ENCODE peak calls at places on chromosomes 16 and 17, in five cellular contexts. One of them, this sample, is unnamed. For H3K4me1, the result is how much of the 10 kb centered on the place peaks cover.

GRCh38 chr16:138049-138417 is 440 bp downstream of the NPRL3 start:
- DNase-seq in naive thymus-derived CD4-positive, alpha-beta T cell: peak
- DNase-seq in heart right ventricle: peak
- DNase-seq in aorta: no peak
- DNase-seq in thoracic aorta: no peak
- DNase-seq in this sample: peak

GRCh38 chr16:4263504-4264436 is 9.1 kb downstream of the TFAP4 start:
- DNase-seq in aorta: peak
- DNase-seq in thoracic aorta: no peak
- DNase-seq in naive thymus-derived CD4-positive, alpha-beta T cell: no peak
- DNase-seq in heart right ventricle: peak
- DNase-seq in this sample: no peak

GRCh38 chr16:86022381-86022960 is 123.5 kb downstream of the IRF8 start:
- DNase-seq in naive thymus-derived CD4-positive, alpha-beta T cell: no peak
- DNase-seq in thoracic aorta: no peak
- DNase-seq in aorta: peak
- DNase-seq in heart right ventricle: no peak
- DNase-seq in this sample: no peak

GRCh38 chr17:14940946-14941280 is 324.2 kb downstream of the PMP22 start:
- DNase-seq in thoracic aorta: no peak
- DNase-seq in naive thymus-derived CD4-positive, alpha-beta T cell: no peak
- DNase-seq in heart right ventricle: no peak
- DNase-seq in aorta: no peak
- DNase-seq in this sample: no peak

GRCh38 chr16:11101695-11102522 is 154.1 kb downstream of the SOCS1 start:
- DNase-seq in naive thymus-derived CD4-positive, alpha-beta T cell: no peak
- DNase-seq in thoracic aorta: no peak
- DNase-seq in heart right ventricle: no peak
- DNase-seq in aorta: no peak
- DNase-seq in this sample: no peak

GRCh38 chr16:77009453-77009852 is 181.5 kb upstream of the MON1B start:
- DNase-seq in naive thymus-derived CD4-positive, alpha-beta T cell: no peak
- DNase-seq in aorta: no peak
- DNase-seq in thoracic aorta: no peak
- DNase-seq in heart right ventricle: no peak
- DNase-seq in this sample: no peak

GRCh38 chr17:31856750-31857149 is 2.3 kb downstream of the COPRS start:
- DNase-seq in naive thymus-derived CD4-positive, alpha-beta T cell: no peak
- DNase-seq in thoracic aorta: no peak
- DNase-seq in heart right ventricle: no peak
- DNase-seq in aorta: peak
- DNase-seq in this sample: no peak

GRCh38 chr16:1745900-1746692 is 25.2 kb downstream of the NME3 start:
- DNase-seq in thoracic aorta: no peak
- DNase-seq in naive thymus-derived CD4-positive, alpha-beta T cell: no peak
- DNase-seq in heart right ventricle: no peak
- DNase-seq in aorta: no peak
- DNase-seq in this sample: no peak

GRCh38 chr16:53456625-53457024 is 22.4 kb downstream of the RBL2 start:
- DNase-seq in thoracic aorta: no peak
- DNase-seq in heart right ventricle: no peak
- DNase-seq in aorta: no peak
- DNase-seq in naive thymus-derived CD4-positive, alpha-beta T cell: peak
- DNase-seq in this sample: peak

GRCh38 chr17:42342242-42343008 is 45.8 kb downstream of the STAT3 start:
- DNase-seq in thoracic aorta: no peak
- DNase-seq in aorta: no peak
- DNase-seq in naive thymus-derived CD4-positive, alpha-beta T cell: no peak
- DNase-seq in heart right ventricle: no peak
- DNase-seq in this sample: no peak

GRCh38 chr16:60811657-60812056 is 1224.6 kb downstream of the CDH8 start:
- DNase-seq in aorta: no peak
- DNase-seq in naive thymus-derived CD4-positive, alpha-beta T cell: no peak
- DNase-seq in thoracic aorta: no peak
- DNase-seq in heart right ventricle: no peak
- DNase-seq in this sample: no peak

GRCh38 chr17:1882836-1883235 is 53.0 kb downstream of the RPA1 start:
- DNase-seq in thoracic aorta: no peak
- DNase-seq in naive thymus-derived CD4-positive, alpha-beta T cell: peak
- DNase-seq in heart right ventricle: no peak
- DNase-seq in aorta: no peak
- DNase-seq in this sample: no peak

GRCh38 chr17:56528636-56529170 is 64.8 kb upstream of the NOG start:
- DNase-seq in thoracic aorta: no peak
- DNase-seq in heart right ventricle: no peak
- DNase-seq in aorta: no peak
- DNase-seq in naive thymus-derived CD4-positive, alpha-beta T cell: no peak
- DNase-seq in this sample: no peak

GRCh38 chr17:50939795-50940684 is 73.9 kb upstream of the TOB1 start:
- DNase-seq in aorta: peak
- DNase-seq in thoracic aorta: no peak
- DNase-seq in heart right ventricle: no peak
- DNase-seq in naive thymus-derived CD4-positive, alpha-beta T cell: no peak
- DNase-seq in this sample: no peak

GRCh38 chr17:17419621-17420020 is 57.2 kb upstream of the MED9 start:
- DNase-seq in aorta: no peak
- DNase-seq in thoracic aorta: no peak
- DNase-seq in naive thymus-derived CD4-positive, alpha-beta T cell: no peak
- DNase-seq in heart right ventricle: peak
- DNase-seq in this sample: no peak

GRCh38 chr17:60135160-60135950 is 14.4 kb upstream of the CA4 start:
- DNase-seq in heart right ventricle: peak
- DNase-seq in thoracic aorta: peak
- DNase-seq in naive thymus-derived CD4-positive, alpha-beta T cell: peak
- DNase-seq in aorta: peak
- DNase-seq in this sample: peak

GRCh38 chr17:76547642-76548202 is 7.9 kb downstream of the PRCD start:
- DNase-seq in heart right ventricle: no peak
- DNase-seq in thoracic aorta: no peak
- DNase-seq in aorta: no peak
- DNase-seq in naive thymus-derived CD4-positive, alpha-beta T cell: no peak
- DNase-seq in this sample: no peak

GRCh38 chr17:76548378-76549214 is 8.8 kb downstream of the PRCD start:
- DNase-seq in naive thymus-derived CD4-positive, alpha-beta T cell: no peak
- DNase-seq in thoracic aorta: no peak
- DNase-seq in aorta: no peak
- DNase-seq in heart right ventricle: no peak
- DNase-seq in this sample: no peak

GRCh38 chr17:76545918-76546555 is 6.2 kb downstream of the PRCD start:
- DNase-seq in thoracic aorta: no peak
- DNase-seq in naive thymus-derived CD4-positive, alpha-beta T cell: no peak
- DNase-seq in aorta: no peak
- DNase-seq in heart right ventricle: no peak
- DNase-seq in this sample: no peak

GRCh38 chr17:76546556-76547182 is 6.8 kb downstream of the PRCD start:
- DNase-seq in aorta: no peak
- DNase-seq in naive thymus-derived CD4-positive, alpha-beta T cell: no peak
- DNase-seq in thoracic aorta: no peak
- DNase-seq in heart right ventricle: no peak
- DNase-seq in this sample: no peak

DNA sequence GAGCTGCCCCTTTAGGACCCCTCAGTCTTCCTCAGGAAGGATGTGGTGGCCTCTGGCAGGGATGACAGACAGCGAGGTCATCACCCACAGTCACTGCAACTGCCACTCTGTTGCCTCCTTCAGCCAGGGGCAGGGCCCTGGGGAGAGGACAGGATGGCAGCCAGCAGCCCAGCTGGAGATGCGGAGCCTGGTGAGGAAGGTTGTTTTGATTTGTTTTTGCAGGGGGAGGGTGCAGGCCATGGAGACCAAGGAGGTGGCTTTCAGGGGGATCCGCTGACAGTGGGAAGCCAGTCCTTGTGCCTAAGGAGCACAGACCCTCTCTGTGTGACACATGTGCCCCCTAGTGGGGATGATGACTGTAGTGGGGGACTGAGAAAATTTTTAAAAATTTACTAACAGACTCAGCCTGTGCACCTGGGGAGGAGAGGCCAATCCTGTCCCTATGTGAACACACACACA is 7.4 kb downstream of the PRCD start:
- DNase-seq in aorta: no peak
- DNase-seq in thoracic aorta: no peak
- DNase-seq in heart right ventricle: peak
- DNase-seq in naive thymus-derived CD4-positive, alpha-beta T cell: peak
- DNase-seq in this sample: peak
- H3K4me3 ChIP-seq in aorta: no peak
- H3K4me3 ChIP-seq in thoracic aorta: no peak
- H3K4me3 ChIP-seq in heart right ventricle: no peak
- H3K4me3 ChIP-seq in naive thymus-derived CD4-positive, alpha-beta T cell: no peak
- H3K4me3 ChIP-seq in this sample: no peak

DNA sequence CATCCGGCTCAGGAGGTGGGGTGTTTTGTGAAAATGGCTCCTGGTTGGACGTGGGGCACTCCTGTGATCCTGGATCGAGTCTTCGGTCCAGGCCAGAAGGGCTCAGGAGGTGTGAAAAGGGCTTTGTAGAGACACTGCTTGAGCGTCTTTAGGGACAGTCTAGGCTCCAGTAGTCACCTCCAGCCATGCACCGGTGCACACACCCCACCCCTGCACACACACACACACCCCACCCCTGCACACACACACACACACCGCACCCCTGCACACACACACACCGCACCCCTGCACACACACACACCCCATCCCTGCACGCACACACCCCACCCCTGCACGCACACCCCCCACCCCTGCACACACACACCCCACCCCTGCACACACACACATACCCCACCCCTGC is 19.1 kb downstream of the CHMP1A start:
- DNase-seq in thoracic aorta: no peak
- DNase-seq in heart right ventricle: no peak
- DNase-seq in naive thymus-derived CD4-positive, alpha-beta T cell: no peak
- DNase-seq in aorta: no peak
- DNase-seq in this sample: no peak
- H3K4me1 ChIP-seq in thoracic aorta: under half
- H3K4me1 ChIP-seq in heart right ventricle: under half
- H3K4me1 ChIP-seq in naive thymus-derived CD4-positive, alpha-beta T cell: under half
- H3K4me1 ChIP-seq in aorta: under half
- H3K4me1 ChIP-seq in this sample: under half

DNA sequence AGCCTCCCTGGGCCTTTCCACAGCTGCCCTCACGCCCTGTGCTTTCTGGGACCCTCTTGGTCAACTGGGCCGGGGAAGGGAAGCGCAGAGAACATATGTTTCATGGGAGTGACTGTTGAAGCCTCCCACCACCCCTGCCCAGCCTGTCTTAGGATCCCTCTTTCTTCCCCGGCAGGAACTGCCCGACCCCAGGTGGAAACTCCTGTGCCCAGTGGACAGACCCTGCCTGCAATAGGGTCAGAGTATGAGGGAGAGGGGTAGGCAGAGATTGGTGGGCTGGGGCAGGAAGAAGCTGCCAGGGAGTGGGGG is 10.5 kb downstream of the HEXIM2 start:
- DNase-seq in thoracic aorta: no peak
- DNase-seq in heart right ventricle: no peak
- DNase-seq in naive thymus-derived CD4-positive, alpha-beta T cell: no peak
- DNase-seq in aorta: no peak
- DNase-seq in this sample: no peak
- H3K4me3 ChIP-seq in thoracic aorta: peak
- H3K4me3 ChIP-seq in heart right ventricle: peak
- H3K4me3 ChIP-seq in naive thymus-derived CD4-positive, alpha-beta T cell: peak
- H3K4me3 ChIP-seq in aorta: peak
- H3K4me3 ChIP-seq in this sample: no peak

GRCh38 chr16:62709856-62710255 is 673.6 kb upstream of the CDH8 start:
- DNase-seq in thoracic aorta: no peak
- DNase-seq in heart right ventricle: no peak
- DNase-seq in aorta: no peak
- DNase-seq in naive thymus-derived CD4-positive, alpha-beta T cell: no peak
- DNase-seq in this sample: no peak
- H3K4me1 ChIP-seq in thoracic aorta: under half
- H3K4me1 ChIP-seq in heart right ventricle: under half
- H3K4me1 ChIP-seq in aorta: under half
- H3K4me1 ChIP-seq in naive thymus-derived CD4-positive, alpha-beta T cell: under half
- H3K4me1 ChIP-seq in this sample: under half

DNA sequence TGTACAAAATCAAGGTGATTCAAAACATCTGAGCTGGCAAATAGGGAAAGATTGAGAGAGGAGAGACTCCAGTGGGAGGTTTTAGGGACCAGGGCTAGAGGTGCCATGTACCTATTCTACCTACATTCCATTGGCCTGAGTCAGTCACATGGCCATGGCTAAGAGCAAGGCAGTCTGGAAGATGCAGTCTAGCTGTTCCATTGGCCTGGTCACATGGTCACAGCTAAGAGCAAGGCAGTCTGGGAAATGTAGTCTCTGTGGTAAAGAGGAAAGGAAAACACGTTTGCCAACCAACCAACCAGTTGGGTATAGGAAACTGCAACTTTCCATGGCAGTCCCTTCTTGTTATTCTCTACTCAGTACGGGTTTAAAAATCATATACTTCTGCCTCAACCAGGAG is 369.1 kb downstream of the XYLT1 start:
- DNase-seq in aorta: no peak
- DNase-seq in thoracic aorta: no peak
- DNase-seq in heart right ventricle: no peak
- DNase-seq in naive thymus-derived CD4-positive, alpha-beta T cell: no peak
- DNase-seq in this sample: no peak
- H3K4me3 ChIP-seq in aorta: no peak
- H3K4me3 ChIP-seq in thoracic aorta: no peak
- H3K4me3 ChIP-seq in heart right ventricle: no peak
- H3K4me3 ChIP-seq in naive thymus-derived CD4-positive, alpha-beta T cell: no peak
- H3K4me3 ChIP-seq in this sample: no peak

GRCh38 chr16:23330583-23331249 is 28.6 kb downstream of the SCNN1B start:
- DNase-seq in naive thymus-derived CD4-positive, alpha-beta T cell: no peak
- DNase-seq in heart right ventricle: no peak
- DNase-seq in thoracic aorta: no peak
- DNase-seq in aorta: peak
- DNase-seq in this sample: no peak
- H3K4me1 ChIP-seq in naive thymus-derived CD4-positive, alpha-beta T cell: under half
- H3K4me1 ChIP-seq in heart right ventricle: under half
- H3K4me1 ChIP-seq in thoracic aorta: under half
- H3K4me1 ChIP-seq in aorta: under half
- H3K4me1 ChIP-seq in this sample: under half

GRCh38 chr17:44082206-44082605 is 11.7 kb downstream of the G6PC3 start:
- DNase-seq in heart right ventricle: no peak
- DNase-seq in naive thymus-derived CD4-positive, alpha-beta T cell: no peak
- DNase-seq in thoracic aorta: no peak
- DNase-seq in aorta: no peak
- DNase-seq in this sample: no peak
- H3K4me3 ChIP-seq in heart right ventricle: no peak
- H3K4me3 ChIP-seq in naive thymus-derived CD4-positive, alpha-beta T cell: no peak
- H3K4me3 ChIP-seq in thoracic aorta: no peak
- H3K4me3 ChIP-seq in aorta: no peak
- H3K4me3 ChIP-seq in this sample: no peak

This sample was measured in CD4-positive, CD25-positive, alpha-beta regulatory T cell.